ENCODE peak calls at places on chromosomes 5 and 9, in ten cellular contexts. U is DMS53; Q is AG10803; I is SJSA1; T is stimulated activated CD4-positive, alpha-beta T cell treated with anti-CD3 and anti-CD28 coated beads, Interleukin-2, amount 100 ng/mL, for 48 hours; F is T-helper 2 cell; O is cerebellar nuclear complex; V is HTR-8/SVneo; K is Right ventricle myocardium superior; A is neural progenitor cell. G is an unnamed sample.

GRCh38 chr5:148290271-148291195 is 21.7 kb upstream of the SPINK7 start:
- DNase-seq in O (no peak), I (no peak), T (no peak), A (peak), K (no peak), F (peak), U (peak), Q (peak), V (no peak), G (no peak)

GRCh38 chr5:114101153-114101552 is 260.7 kb upstream of the KCNN2 start:
- DNase-seq in I (peak), U (peak), F (peak), K (no peak), Q (peak), O (no peak), A (peak), T (no peak), V (peak), G (no peak)

GRCh38 chr9:69549310-69550202 is 122.6 kb downstream of the APBA1 start:
- DNase-seq in A (peak), F (peak), Q (peak), K (no peak), U (peak), V (peak), T (peak), I (peak), O (no peak), G (peak)

GRCh38 chr5:149731617-149732400 is 1.7 kb downstream of the PPARGC1B start:
- DNase-seq in K (peak), V (peak), O (no peak), T (peak), I (peak), A (peak), Q (peak), F (peak), U (peak), G (peak)

GRCh38 chr5:43396762-43397304 is 15.4 kb downstream of the CCL28 start:
- DNase-seq in I (no peak), K (peak), T (peak), F (peak), A (peak), U (peak), Q (peak), V (no peak), O (no peak), G (no peak)

GRCh38 chr5:143176048-143176447 is 227.4 kb downstream of the NR3C1 start:
- DNase-seq in V (no peak), Q (no peak), O (no peak), K (no peak), U (no peak), T (no peak), A (no peak), I (no peak), F (no peak), G (no peak)

GRCh38 chr9:93250185-93250584 is 66.2 kb downstream of the WNK2 start:
- DNase-seq in F (no peak), I (no peak), A (no peak), O (no peak), Q (no peak), U (no peak), K (no peak), V (no peak), T (no peak), G (no peak)

GRCh38 chr9:126112135-126112720 is 214.4 kb upstream of the MVB12B start:
- DNase-seq in U (no peak), Q (no peak), F (no peak), K (no peak), V (no peak), A (no peak), T (no peak), I (no peak), O (no peak), G (no peak)

G was measured in GM12864.